ENCODE peak calls at places on chromosomes 1 and 21, in four cellular contexts. T, E, C and L are unnamed samples.

GRCh38 chr1:226690460-226690982 is 48.6 kb downstream of the ITPKB start:
- DNase-seq in T (no peak), E (no peak), C (peak), L (no peak)

GRCh38 chr1:241677171-241677570 is 25.1 kb downstream of the WDR64 start:
- DNase-seq in T (no peak), E (no peak), C (no peak), L (no peak)

GRCh38 chr1:10451286-10451685 is 1.5 kb downstream of the CORT start:
- DNase-seq in T (no peak), E (no peak), C (no peak), L (no peak)

GRCh38 chr1:227776277-227776676 is 39.2 kb upstream of the PRSS38 start:
- DNase-seq in T (peak), E (no peak), C (no peak), L (peak)

GRCh38 chr21:19607983-19608668 is 1204.5 kb upstream of the TMPRSS15 start:
- DNase-seq in T (no peak), E (no peak), C (no peak), L (no peak)

GRCh38 chr1:6273380-6273891 is 12.5 kb upstream of the GPR153 start:
- DNase-seq in T (no peak), E (no peak), C (peak), L (peak)

GRCh38 chr1:43978264-43978550 is 803 bp upstream of the B4GALT2 start:
- DNase-seq in T (no peak), E (no peak), C (no peak), L (no peak)

GRCh38 chr1:179954494-179955317 is at the start of gene CEP350:
- DNase-seq in T (peak), E (peak), C (peak), L (peak)

GRCh38 chr1:1627842-1628655 is 3.9 kb upstream of the MMP23B start:
- DNase-seq in T (no peak), E (peak), C (no peak), L (peak)

GRCh38 chr1:248906741-248907661 is 966 bp downstream of the PGBD2 start:
- DNase-seq in T (peak), E (no peak), C (no peak), L (peak)

GRCh38 chr1:162117039-162117816 is 47.7 kb downstream of the NOS1AP start:
- DNase-seq in T (no peak), E (no peak), C (no peak), L (no peak)

GRCh38 chr21:36502365-36502764 is 22.4 kb upstream of the CLDN14 start:
- DNase-seq in T (no peak), E (no peak), C (no peak), L (no peak)

GRCh38 chr1:11761285-11761684 is 708 bp upstream of the C1orf167 start:
- DNase-seq in T (no peak), E (no peak), C (no peak), L (no peak)

GRCh38 chr21:40835179-40835694 is 11.7 kb downstream of the DSCAM start:
- DNase-seq in T (no peak), E (no peak), C (no peak), L (no peak)

GRCh38 chr21:26842976-26843911 is 2.0 kb downstream of the ADAMTS1 start:
- DNase-seq in T (peak), E (no peak), C (peak), L (peak)

GRCh38 chr21:44965251-44966022 is 25.6 kb downstream of the SLX9 start:
- DNase-seq in T (peak), E (no peak), C (no peak), L (no peak)

GRCh38 chr1:101379939-101380338 is 143.1 kb downstream of the S1PR1 start:
- DNase-seq in T (no peak), E (no peak), C (no peak), L (no peak)

GRCh38 chr1:33261344-33261743 is 5.1 kb downstream of the ZNF362 start:
- DNase-seq in T (no peak), E (no peak), C (peak), L (no peak)

GRCh38 chr1:23643668-23644554 is 47.7 kb upstream of the RPL11 start:
- DNase-seq in T (no peak), E (no peak), C (no peak), L (no peak)

GRCh38 chr1:62356257-62356835 is 37.1 kb upstream of the KANK4 start:
- DNase-seq in T (no peak), E (peak), C (no peak), L (no peak)

GRCh38 chr1:74596770-74597169 is 76.8 kb downstream of the ERICH3 start:
- DNase-seq in T (no peak), E (no peak), C (no peak), L (no peak)

GRCh38 chr1:10615336-10615735 is 140.6 kb downstream of the PEX14 start:
- DNase-seq in T (no peak), E (no peak), C (no peak), L (no peak)

GRCh38 chr1:227225715-227226346 is 92.5 kb downstream of the CDC42BPA start:
- DNase-seq in T (no peak), E (peak), C (no peak), L (no peak)

GRCh38 chr21:44456207-44456914 is 1.1 kb downstream of the LRRC3 start:
- DNase-seq in T (no peak), E (no peak), C (no peak), L (no peak)

GRCh38 chr1:29256979-29257804 is 20.9 kb downstream of the PTPRU start:
- DNase-seq in T (no peak), E (no peak), C (no peak), L (peak)

GRCh38 chr1:119982006-119982405 is 85.7 kb upstream of the ADAM30 start:
- DNase-seq in T (no peak), E (no peak), C (no peak), L (no peak)

GRCh38 chr1:192382758-192383157 is 66.0 kb downstream of the RGS21 start:
- DNase-seq in T (no peak), E (no peak), C (no peak), L (no peak)

GRCh38 chr21:32819702-32820101 is 48.1 kb upstream of the PAXBP1 start:
- DNase-seq in T (peak), E (no peak), C (no peak), L (no peak)

GRCh38 chr1:230707732-230708630 is 5.9 kb downstream of the AGT start:
- DNase-seq in T (no peak), E (no peak), C (no peak), L (no peak)

GRCh38 chr1:230710543-230710904 is 3.4 kb downstream of the AGT start:
- DNase-seq in T (no peak), E (no peak), C (no peak), L (no peak)

GRCh38 chr1:230709619-230710542 is 4.0 kb downstream of the AGT start:
- DNase-seq in T (no peak), E (no peak), C (no peak), L (no peak)

GRCh38 chr1:230706887-230707731 is 6.8 kb downstream of the AGT start:
- DNase-seq in T (no peak), E (no peak), C (no peak), L (no peak)

GRCh38 chr1:230708631-230709580 is 5.0 kb downstream of the AGT start:
- DNase-seq in T (peak), E (no peak), C (no peak), L (peak)
- TF ChIP-seq POLR2A in T (no peak), E (no peak), C (no peak), L (no peak)

GRCh38 chr1:7743346-7743745 is 27.8 kb upstream of the VAMP3 start:
- DNase-seq in T (no peak), E (no peak), C (no peak), L (no peak)

GRCh38 chr1:7744882-7745281 is 26.2 kb upstream of the VAMP3 start:
- DNase-seq in T (no peak), E (no peak), C (no peak), L (no peak)

GRCh38 chr1:7749126-7749525 is 22.0 kb upstream of the VAMP3 start:
- DNase-seq in T (no peak), E (no peak), C (no peak), L (no peak)

GRCh38 chr1:7747605-7748004 is 23.5 kb upstream of the VAMP3 start:
- DNase-seq in T (no peak), E (no peak), C (no peak), L (no peak)

DNA sequence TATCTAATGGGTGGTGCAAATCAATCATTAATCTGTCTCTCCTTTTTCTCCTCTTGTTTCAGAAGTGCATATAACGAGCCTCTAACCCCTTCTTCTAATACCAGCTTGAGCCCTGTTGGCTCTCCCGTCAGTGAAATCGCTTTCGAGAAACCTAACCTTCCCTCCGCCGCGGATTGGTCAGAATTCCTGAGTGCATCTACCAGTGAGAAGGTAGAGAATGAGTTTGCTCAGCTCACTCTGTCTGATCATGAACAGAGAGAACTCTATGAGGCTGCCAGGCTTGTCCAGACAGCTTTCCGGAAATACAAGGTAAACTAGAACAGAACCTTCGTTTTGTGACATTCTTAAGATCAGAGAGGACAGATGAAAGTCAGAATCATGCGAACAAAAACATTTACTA is 25.3 kb upstream of the VAMP3 start:
- DNase-seq in T (no peak), E (no peak), C (no peak), L (no peak)
- TF ChIP-seq POLR2A in T (no peak), E (no peak), C (no peak), L (no peak)

DNA sequence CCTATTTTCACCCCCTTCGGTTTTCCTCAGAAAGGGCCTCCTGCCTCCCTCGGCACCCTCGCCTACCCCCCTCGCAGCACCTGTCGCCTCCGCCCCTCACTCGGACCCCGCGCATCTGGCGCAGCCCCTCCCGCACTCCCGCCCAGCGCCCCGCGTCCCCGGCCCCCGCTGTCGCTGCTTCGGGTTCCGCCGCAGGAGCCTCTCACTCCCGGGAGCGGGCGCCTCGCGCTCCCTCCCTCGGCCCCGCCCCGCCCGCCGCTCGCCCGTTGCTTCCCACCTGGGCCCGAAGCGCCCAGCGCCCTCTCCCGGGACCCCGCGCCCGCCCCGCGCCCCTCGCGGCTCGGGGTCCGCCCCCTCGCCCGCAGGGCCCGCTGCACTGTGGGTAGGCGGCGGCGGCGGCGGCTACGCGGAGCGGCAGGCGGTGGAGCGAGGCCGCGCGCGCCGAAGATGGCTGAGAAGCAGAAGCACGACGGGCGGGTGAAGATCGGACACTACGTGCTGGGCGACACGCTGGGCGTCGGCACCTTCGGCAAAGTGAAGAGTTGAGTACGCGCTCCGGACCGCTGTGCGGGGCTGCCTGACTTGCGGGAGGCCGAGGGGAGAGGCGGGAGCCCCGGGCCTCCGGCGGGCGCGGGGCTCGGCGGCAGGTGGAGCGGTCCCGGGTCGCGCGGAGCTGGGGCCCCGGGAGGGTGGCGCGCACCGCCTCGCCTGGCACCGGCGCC is at the start of gene PRKAA2:
- DNase-seq in T (peak), E (no peak), C (peak), L (peak)
- TF ChIP-seq POLR2A in T (no peak), E (no peak), C (no peak), L (no peak)

GRCh38 chr21:42731264-42732032 is 78.0 kb downstream of the PDE9A start:
- DNase-seq in T (no peak), E (peak), C (no peak), L (no peak)
- TF ChIP-seq POLR2A in T (no peak), E (no peak), C (no peak), L (peak)

GRCh38 chr1:156900896-156901589 is 7.5 kb downstream of the PEAR1 start:
- DNase-seq in T (no peak), E (no peak), C (no peak), L (no peak)

GRCh38 chr1:156900019-156900718 is 6.7 kb downstream of the PEAR1 start:
- DNase-seq in T (no peak), E (no peak), C (no peak), L (no peak)

GRCh38 chr1:156897078-156897825 is 3.7 kb downstream of the PEAR1 start:
- DNase-seq in T (no peak), E (no peak), C (no peak), L (no peak)

GRCh38 chr1:156898151-156898550 is 4.6 kb downstream of the PEAR1 start:
- DNase-seq in T (peak), E (no peak), C (peak), L (no peak)

DNA sequence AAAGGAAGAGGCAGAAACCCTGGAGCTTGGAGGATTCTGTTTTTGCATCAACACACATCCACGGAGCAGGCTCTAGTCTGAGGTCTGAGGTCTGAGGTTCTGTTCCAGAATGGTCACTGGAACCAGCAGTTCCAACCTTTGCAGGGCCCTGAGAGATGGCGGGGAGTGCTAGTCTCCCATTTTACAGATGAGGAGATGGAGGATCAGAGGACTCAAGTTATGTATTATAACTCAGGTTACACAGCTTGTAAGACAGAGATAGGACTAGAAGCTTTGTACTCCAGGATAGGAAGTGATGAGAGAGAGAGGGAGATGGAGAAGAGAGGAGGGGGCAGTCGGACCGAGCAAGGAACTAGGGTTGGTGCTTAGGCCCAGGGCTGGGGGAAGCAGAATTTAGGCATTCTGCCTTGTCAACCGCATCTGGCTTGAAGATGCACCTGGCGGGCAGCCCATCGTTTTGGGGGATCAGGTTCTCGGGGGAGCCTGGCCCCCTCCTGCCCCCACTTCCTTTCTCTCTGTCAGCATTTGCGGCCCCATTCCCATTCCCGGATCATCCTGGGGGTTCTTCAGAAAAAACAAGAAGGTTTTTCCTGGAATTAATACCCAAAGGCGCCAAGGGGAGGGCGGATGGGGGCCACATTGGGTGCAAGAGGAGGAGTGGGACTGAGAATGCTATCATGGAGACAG is 5.6 kb downstream of the PEAR1 start:
- DNase-seq in T (no peak), E (no peak), C (no peak), L (no peak)
- TF ChIP-seq POLR2A in T (no peak), E (no peak), C (no peak), L (no peak)

GRCh38 chr1:40449684-40450490 is at the start of gene ZFP69B:
- DNase-seq in T (peak), E (no peak), C (peak), L (peak)
- TF ChIP-seq POLR2A in T (no peak), E (no peak), C (peak), L (peak)

DNA sequence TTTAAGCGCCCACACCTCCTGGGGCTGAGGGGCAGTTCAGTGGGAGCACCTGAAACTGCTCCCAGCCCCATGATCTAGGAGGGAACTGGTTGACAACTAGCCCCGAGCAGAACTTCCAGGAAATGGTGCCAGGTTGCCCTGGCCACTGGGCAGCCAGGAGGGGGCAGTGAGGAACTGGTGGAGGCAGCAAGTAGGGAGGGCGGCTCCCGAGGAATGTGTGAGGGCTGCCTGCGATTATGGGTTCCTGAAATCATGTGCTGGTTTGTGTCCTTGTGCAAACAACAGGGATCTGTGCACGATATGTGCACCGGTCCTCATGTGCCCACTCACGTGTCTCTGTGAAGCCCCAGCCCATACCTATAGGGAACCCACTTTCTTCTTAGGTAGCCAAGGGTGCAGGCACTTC is 9.9 kb downstream of the GPR3 start:
- DNase-seq in T (peak), E (no peak), C (peak), L (peak)
- TF ChIP-seq POLR2A in T (no peak), E (no peak), C (peak), L (no peak)